ENCODE peak calls at places on chromosomes 5 and 9, in eight cellular contexts. M is transverse colon, T is spleen, V is upper lobe of right lung, J is right atrium auricular region, Q is PC-3, R is lower lobe of right lung, P is uterus. O is an unnamed sample.

GRCh38 chr5:144596517-144596916 is 425.8 kb downstream of the KCTD16 start:
- DNase-seq in M (no peak), T (no peak), V (no peak), J (no peak), Q (no peak), R (no peak), P (no peak), O (no peak)

GRCh38 chr9:676780-677458 is 164.6 kb upstream of the DMRT1 start:
- DNase-seq in M (no peak), T (no peak), V (no peak), J (no peak), Q (peak), R (no peak), P (no peak), O (no peak)

GRCh38 chr9:16652511-16653101 is 217.9 kb downstream of the BNC2 start:
- DNase-seq in M (no peak), T (no peak), V (no peak), J (no peak), Q (no peak), R (no peak), P (no peak), O (no peak)

GRCh38 chr5:160237571-160238093 is 8.3 kb downstream of the FABP6 start:
- DNase-seq in M (no peak), T (no peak), V (no peak), J (no peak), Q (no peak), R (no peak), P (no peak), O (no peak)

GRCh38 chr9:110543631-110544051 is 35.9 kb downstream of the SVEP1 start:
- DNase-seq in M (no peak), T (no peak), V (no peak), J (no peak), Q (no peak), R (no peak), P (no peak), O (no peak)

GRCh38 chr5:58764199-58764598 is 181.3 kb downstream of the RAB3C start:
- DNase-seq in M (no peak), T (no peak), V (no peak), J (no peak), Q (no peak), R (no peak), P (no peak), O (no peak)

GRCh38 chr9:27527702-27528277 is 1.8 kb downstream of the MOB3B start:
- DNase-seq in M (no peak), T (peak), V (no peak), J (no peak), Q (no peak), R (no peak), P (no peak), O (no peak)

GRCh38 chr9:107874591-107875374 is 385.2 kb upstream of the KLF4 start:
- DNase-seq in M (no peak), T (no peak), V (no peak), J (no peak), Q (no peak), R (no peak), P (no peak), O (no peak)

GRCh38 chr5:56686337-56687198 is 128.8 kb upstream of the MAP3K1 start:
- DNase-seq in M (peak), T (peak), V (no peak), J (no peak), Q (no peak), R (no peak), P (no peak), O (no peak)

GRCh38 chr5:95066048-95066447 is 218.8 kb downstream of the MCTP1 start:
- DNase-seq in M (no peak), T (no peak), V (no peak), J (no peak), Q (no peak), R (no peak), P (no peak), O (no peak)

GRCh38 chr9:80867731-80868130 is 821.6 kb downstream of the TLE1 start:
- DNase-seq in M (no peak), T (no peak), V (no peak), J (no peak), Q (peak), R (no peak), P (no peak), O (no peak)

GRCh38 chr9:136519263-136520052 is 26.4 kb downstream of the NOTCH1 start:
- DNase-seq in M (no peak), T (no peak), V (peak), J (no peak), Q (no peak), R (no peak), P (no peak), O (no peak)
- H3K27ac ChIP-seq in M (peak), T (no peak), V (peak), J (no peak), Q (no peak), R (peak), P (no peak), O (no peak)

GRCh38 chr5:36690041-36690941 is 83.9 kb downstream of the SLC1A3 start:
- DNase-seq in M (peak), T (peak), V (peak), J (peak), Q (peak), R (peak), P (peak), O (no peak)

GRCh38 chr5:36694351-36694750 is 87.9 kb downstream of the SLC1A3 start:
- DNase-seq in M (no peak), T (no peak), V (no peak), J (no peak), Q (no peak), R (no peak), P (no peak), O (no peak)

GRCh38 chr5:36692791-36693763 is 86.7 kb downstream of the SLC1A3 start:
- DNase-seq in M (peak), T (peak), V (peak), J (peak), Q (peak), R (peak), P (peak), O (no peak)

GRCh38 chr5:36691241-36691640 is 84.8 kb downstream of the SLC1A3 start:
- DNase-seq in M (no peak), T (no peak), V (no peak), J (no peak), Q (no peak), R (no peak), P (no peak), O (no peak)

DNA sequence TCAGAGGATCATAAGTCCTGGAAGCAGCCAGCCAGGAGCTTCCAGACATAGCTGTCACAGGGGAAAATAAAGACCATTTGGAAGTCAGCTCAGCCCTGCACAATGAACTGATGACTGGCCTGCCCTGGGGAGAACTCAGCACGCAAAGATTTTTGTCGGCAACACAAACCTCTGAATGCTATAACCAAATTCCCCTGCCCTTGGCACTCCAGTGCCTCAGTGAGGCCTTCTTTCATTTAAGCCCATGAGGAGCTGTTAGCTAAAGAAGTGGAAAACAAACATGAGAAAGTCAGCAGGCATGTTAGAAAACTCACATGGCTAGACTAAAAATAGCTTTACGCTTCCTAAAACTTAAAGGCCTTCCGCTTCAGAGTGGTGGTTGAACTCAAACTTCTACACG is 85.6 kb downstream of the SLC1A3 start:
- DNase-seq in M (no peak), T (no peak), V (no peak), J (no peak), Q (no peak), R (no peak), P (no peak), O (no peak)
- H3K27ac ChIP-seq in M (no peak), T (no peak), V (no peak), J (peak), Q (no peak), R (no peak), P (no peak), O (no peak)

GRCh38 chr9:136051568-136052432 is 43.3 kb downstream of the NACC2 start:
- DNase-seq in M (peak), T (peak), V (peak), J (peak), Q (peak), R (peak), P (no peak), O (no peak)
- H3K27ac ChIP-seq in M (peak), T (peak), V (peak), J (peak), Q (peak), R (peak), P (peak), O (peak)

GRCh38 chr9:129014611-129015010 is 13.5 kb downstream of the SH3GLB2 start:
- DNase-seq in M (no peak), T (no peak), V (no peak), J (no peak), Q (no peak), R (no peak), P (no peak), O (no peak)
- H3K27ac ChIP-seq in M (no peak), T (no peak), V (no peak), J (no peak), Q (no peak), R (no peak), P (no peak), O (no peak)

GRCh38 chr9:121279841-121280388 is 12.0 kb downstream of the GSN start:
- DNase-seq in M (no peak), T (no peak), V (peak), J (no peak), Q (no peak), R (no peak), P (no peak), O (no peak)

GRCh38 chr9:121275781-121276658 is 8.1 kb downstream of the GSN start:
- DNase-seq in M (no peak), T (no peak), V (no peak), J (no peak), Q (peak), R (no peak), P (no peak), O (no peak)

GRCh38 chr9:121278535-121279169 is 10.7 kb downstream of the GSN start:
- DNase-seq in M (peak), T (no peak), V (no peak), J (peak), Q (peak), R (peak), P (peak), O (no peak)

GRCh38 chr9:121277026-121277425 is 9.1 kb downstream of the GSN start:
- DNase-seq in M (no peak), T (no peak), V (no peak), J (no peak), Q (no peak), R (no peak), P (no peak), O (no peak)

GRCh38 chr9:121277518-121278275 is 9.7 kb downstream of the GSN start:
- DNase-seq in M (no peak), T (no peak), V (no peak), J (no peak), Q (no peak), R (no peak), P (no peak), O (no peak)
- H3K27ac ChIP-seq in M (peak), T (peak), V (peak), J (peak), Q (peak), R (peak), P (peak), O (peak)

GRCh38 chr9:124348831-124349230 is 66.4 kb downstream of the PSMB7 start:
- DNase-seq in M (no peak), T (peak), V (peak), J (no peak), Q (no peak), R (peak), P (no peak), O (no peak)

GRCh38 chr9:124347968-124348358 is 67.3 kb downstream of the PSMB7 start:
- DNase-seq in M (no peak), T (peak), V (peak), J (no peak), Q (no peak), R (peak), P (no peak), O (no peak)

GRCh38 chr9:124349675-124350484 is 65.4 kb downstream of the PSMB7 start:
- DNase-seq in M (no peak), T (peak), V (peak), J (no peak), Q (no peak), R (peak), P (no peak), O (no peak)

GRCh38 chr9:124348363-124348762 is 66.9 kb downstream of the PSMB7 start:
- DNase-seq in M (no peak), T (no peak), V (no peak), J (no peak), Q (no peak), R (no peak), P (no peak), O (no peak)

DNA sequence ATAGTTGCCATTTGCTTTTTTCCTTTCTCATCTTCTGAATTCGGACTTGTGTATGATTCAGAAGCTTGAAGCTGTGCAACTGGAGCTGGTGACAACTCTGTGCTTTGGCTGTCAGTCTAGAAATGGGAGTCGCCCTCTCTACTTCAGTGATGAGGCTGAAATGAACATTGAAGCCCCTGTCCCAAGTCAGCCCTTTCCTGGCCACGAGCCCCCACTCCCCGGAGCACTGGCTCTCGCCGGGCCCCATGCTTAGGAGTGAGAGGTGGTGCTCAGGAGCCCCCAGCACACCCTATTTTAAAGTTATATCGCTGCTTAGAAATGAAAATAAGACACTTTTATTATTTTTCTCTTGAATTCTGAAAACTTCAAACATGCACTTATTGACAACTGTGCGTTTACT is 66.0 kb downstream of the PSMB7 start:
- DNase-seq in M (no peak), T (no peak), V (no peak), J (no peak), Q (no peak), R (peak), P (no peak), O (no peak)
- H3K27ac ChIP-seq in M (no peak), T (no peak), V (no peak), J (no peak), Q (no peak), R (no peak), P (no peak), O (no peak)

GRCh38 chr5:10315181-10315580 is 7.5 kb upstream of the CMBL start:
- DNase-seq in M (no peak), T (no peak), V (no peak), J (no peak), Q (no peak), R (no peak), P (no peak), O (no peak)

GRCh38 chr5:10319202-10319851 is 11.6 kb upstream of the CMBL start:
- DNase-seq in M (no peak), T (no peak), V (no peak), J (no peak), Q (no peak), R (no peak), P (peak), O (no peak)

GRCh38 chr5:10311595-10312425 is 4.1 kb upstream of the CMBL start:
- DNase-seq in M (no peak), T (no peak), V (no peak), J (no peak), Q (no peak), R (no peak), P (no peak), O (no peak)

GRCh38 chr5:10317825-10318682 is 10.4 kb upstream of the CMBL start:
- DNase-seq in M (no peak), T (no peak), V (no peak), J (no peak), Q (peak), R (no peak), P (no peak), O (no peak)

GRCh38 chr5:10315824-10316509 is 8.3 kb upstream of the CMBL start:
- DNase-seq in M (no peak), T (no peak), V (no peak), J (no peak), Q (no peak), R (no peak), P (no peak), O (no peak)
- H3K27ac ChIP-seq in M (no peak), T (no peak), V (no peak), J (no peak), Q (no peak), R (no peak), P (no peak), O (no peak)

GRCh38 chr9:87524061-87524460 is 26.4 kb downstream of the DAPK1 start:
- DNase-seq in M (no peak), T (no peak), V (no peak), J (no peak), Q (no peak), R (no peak), P (no peak), O (peak)

GRCh38 chr9:87528969-87529368 is 31.3 kb downstream of the DAPK1 start:
- DNase-seq in M (no peak), T (no peak), V (no peak), J (no peak), Q (no peak), R (no peak), P (no peak), O (peak)

GRCh38 chr9:87529666-87530065 is 32.0 kb downstream of the DAPK1 start:
- DNase-seq in M (no peak), T (no peak), V (no peak), J (no peak), Q (no peak), R (peak), P (no peak), O (no peak)

GRCh38 chr9:87525546-87526303 is 28.1 kb downstream of the DAPK1 start:
- DNase-seq in M (no peak), T (no peak), V (no peak), J (no peak), Q (no peak), R (no peak), P (no peak), O (no peak)

DNA sequence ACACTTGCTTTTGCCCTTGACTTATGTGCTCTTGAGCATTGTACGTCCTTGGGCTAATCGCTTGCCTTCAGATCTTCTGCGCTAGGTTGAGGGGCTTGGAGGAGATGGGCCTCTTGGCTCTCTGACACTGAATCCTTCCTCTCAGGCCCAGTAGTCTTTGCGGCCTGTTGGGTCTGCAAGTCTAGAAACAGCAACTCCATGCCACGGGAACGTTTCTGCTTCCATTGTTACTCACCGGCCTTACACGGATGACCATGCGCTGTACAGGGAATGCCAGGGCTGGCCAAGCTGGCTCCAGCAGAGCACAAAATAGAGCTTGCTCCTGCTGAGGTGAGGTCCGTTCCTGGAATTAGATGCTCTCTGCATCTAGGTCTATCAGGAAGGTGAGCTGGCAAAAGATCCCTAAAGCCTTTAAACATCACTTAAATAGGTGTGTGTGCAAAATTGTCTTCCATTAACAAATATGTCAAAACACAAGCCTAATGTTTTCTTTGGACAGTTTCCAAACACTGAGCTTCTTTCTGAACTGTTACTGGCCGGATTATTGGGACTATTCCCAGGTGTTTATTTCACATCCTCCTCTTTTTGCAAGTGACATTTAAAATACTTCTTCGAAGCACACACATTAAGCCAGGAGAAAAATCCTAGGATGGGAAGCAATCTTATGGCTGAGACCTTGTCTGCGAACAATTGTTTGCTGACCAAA is 29.7 kb downstream of the DAPK1 start:
- DNase-seq in M (no peak), T (no peak), V (no peak), J (no peak), Q (no peak), R (no peak), P (no peak), O (peak)
- H3K27ac ChIP-seq in M (peak), T (no peak), V (no peak), J (no peak), Q (no peak), R (no peak), P (no peak), O (no peak)

GRCh38 chr5:132492386-132492785 is 1.8 kb upstream of the IRF1 start:
- DNase-seq in M (peak), T (no peak), V (no peak), J (no peak), Q (no peak), R (no peak), P (no peak), O (no peak)
- H3K27ac ChIP-seq in M (peak), T (peak), V (peak), J (no peak), Q (no peak), R (peak), P (no peak), O (no peak)

GRCh38 chr5:158519433-158520025 is 580.2 kb downstream of the EBF1 start:
- DNase-seq in M (no peak), T (no peak), V (no peak), J (no peak), Q (no peak), R (no peak), P (no peak), O (no peak)
- H3K27ac ChIP-seq in M (no peak), T (no peak), V (no peak), J (peak), Q (no peak), R (peak), P (no peak), O (no peak)